ENCODE peak calls at places on chromosome 4, in ten cellular contexts. P, Q, F, W, L, J, R, B, V and Y are unnamed samples. For H3K36me3, the result is how much of the 10 kb centered on the place peaks cover.

GRCh38 chr4:37662861-37663390 is 23.2 kb downstream of the RELL1 start:
- DNase-seq in P (no peak), Q (no peak), F (peak), W (peak), L (peak), J (no peak), R (no peak), B (no peak), V (peak), Y (no peak)

GRCh38 chr4:98509641-98510170 is 148.7 kb downstream of the TSPAN5 start:
- DNase-seq in P (no peak), Q (no peak), F (no peak), W (no peak), L (no peak), J (no peak), R (no peak), B (no peak), V (no peak), Y (no peak)

GRCh38 chr4:3403104-3403906 is 38.5 kb upstream of the HGFAC start:
- DNase-seq in P (no peak), Q (no peak), F (no peak), W (no peak), L (no peak), J (no peak), R (no peak), B (no peak), V (no peak), Y (no peak)

GRCh38 chr4:87209696-87210095 is 10.7 kb downstream of the KLHL8 start:
- DNase-seq in P (no peak), Q (peak), F (peak), W (peak), L (no peak), J (no peak), R (peak), B (peak), V (no peak), Y (no peak)

GRCh38 chr4:138671606-138672084 is 343.9 kb upstream of the NOCT start:
- DNase-seq in P (no peak), Q (no peak), F (no peak), W (no peak), L (no peak), J (no peak), R (no peak), B (no peak), V (no peak), Y (no peak)

GRCh38 chr4:139865537-139865936 is 199.9 kb downstream of the MGST2 start:
- DNase-seq in P (no peak), Q (no peak), F (no peak), W (no peak), L (no peak), J (no peak), R (no peak), B (no peak), V (no peak), Y (no peak)

GRCh38 chr4:1175635-1176229 is 3.3 kb upstream of the SPON2 start:
- DNase-seq in P (no peak), Q (no peak), F (no peak), W (no peak), L (no peak), J (no peak), R (no peak), B (no peak), V (no peak), Y (no peak)

GRCh38 chr4:186551849-186552248 is 3.5 kb downstream of the MTNR1A start:
- DNase-seq in P (no peak), Q (no peak), F (no peak), W (no peak), L (no peak), J (no peak), R (no peak), B (no peak), V (no peak), Y (no peak)

GRCh38 chr4:180060159-180060889 is 2182.9 kb upstream of the TENM3 start:
- DNase-seq in P (peak), Q (no peak), F (no peak), W (no peak), L (peak), J (no peak), R (no peak), B (no peak), V (peak), Y (no peak)

GRCh38 chr4:185396724-185397402 is at the start of gene ANKRD37:
- DNase-seq in P (peak), Q (peak), F (peak), W (peak), L (peak), J (peak), R (peak), B (peak), V (peak), Y (peak)

GRCh38 chr4:74223801-74224200 is 65.9 kb downstream of the MTHFD2L start:
- DNase-seq in P (no peak), Q (no peak), F (no peak), W (no peak), L (peak), J (no peak), R (no peak), B (no peak), V (no peak), Y (no peak)

GRCh38 chr4:84966382-84967291 is at the start of gene WDFY3:
- DNase-seq in P (peak), Q (peak), F (peak), W (peak), L (peak), J (peak), R (peak), B (peak), V (peak), Y (peak)

GRCh38 chr4:119106036-119107000 is 29.3 kb upstream of the MYOZ2 start:
- DNase-seq in P (no peak), Q (no peak), F (no peak), W (no peak), L (no peak), J (peak), R (no peak), B (no peak), V (no peak), Y (no peak)

GRCh38 chr4:153655928-153656327 is 28.2 kb upstream of the TLR2 start:
- DNase-seq in P (no peak), Q (no peak), F (peak), W (no peak), L (no peak), J (no peak), R (no peak), B (peak), V (no peak), Y (no peak)

GRCh38 chr4:134490863-134491262 is 289.3 kb upstream of the PABPC4L start:
- DNase-seq in P (no peak), Q (no peak), F (no peak), W (no peak), L (no peak), J (no peak), R (peak), B (no peak), V (no peak), Y (no peak)

GRCh38 chr4:57037982-57038604 is 59.4 kb downstream of the POLR2B start:
- DNase-seq in P (peak), Q (peak), F (peak), W (peak), L (peak), J (peak), R (peak), B (peak), V (peak), Y (no peak)

GRCh38 chr4:3196670-3197359 is 52.1 kb upstream of the MSANTD1 start:
- DNase-seq in P (no peak), Q (no peak), F (no peak), W (no peak), L (no peak), J (no peak), R (no peak), B (no peak), V (no peak), Y (no peak)

GRCh38 chr4:17665852-17666251 is 51.4 kb downstream of the MED28 start:
- DNase-seq in P (no peak), Q (no peak), F (no peak), W (no peak), L (no peak), J (no peak), R (no peak), B (no peak), V (no peak), Y (no peak)

GRCh38 chr4:158129649-158130048 is 43.2 kb downstream of the GASK1B start:
- DNase-seq in P (no peak), Q (no peak), F (no peak), W (no peak), L (no peak), J (no peak), R (no peak), B (no peak), V (no peak), Y (no peak)

GRCh38 chr4:94525993-94526740 is 74.4 kb downstream of the PDLIM5 start:
- DNase-seq in P (no peak), Q (no peak), F (no peak), W (no peak), L (peak), J (no peak), R (no peak), B (no peak), V (no peak), Y (no peak)

GRCh38 chr4:111174331-111174730 is 551.5 kb upstream of the PITX2 start:
- DNase-seq in P (no peak), Q (no peak), F (no peak), W (no peak), L (no peak), J (no peak), R (no peak), B (no peak), V (no peak), Y (no peak)

DNA sequence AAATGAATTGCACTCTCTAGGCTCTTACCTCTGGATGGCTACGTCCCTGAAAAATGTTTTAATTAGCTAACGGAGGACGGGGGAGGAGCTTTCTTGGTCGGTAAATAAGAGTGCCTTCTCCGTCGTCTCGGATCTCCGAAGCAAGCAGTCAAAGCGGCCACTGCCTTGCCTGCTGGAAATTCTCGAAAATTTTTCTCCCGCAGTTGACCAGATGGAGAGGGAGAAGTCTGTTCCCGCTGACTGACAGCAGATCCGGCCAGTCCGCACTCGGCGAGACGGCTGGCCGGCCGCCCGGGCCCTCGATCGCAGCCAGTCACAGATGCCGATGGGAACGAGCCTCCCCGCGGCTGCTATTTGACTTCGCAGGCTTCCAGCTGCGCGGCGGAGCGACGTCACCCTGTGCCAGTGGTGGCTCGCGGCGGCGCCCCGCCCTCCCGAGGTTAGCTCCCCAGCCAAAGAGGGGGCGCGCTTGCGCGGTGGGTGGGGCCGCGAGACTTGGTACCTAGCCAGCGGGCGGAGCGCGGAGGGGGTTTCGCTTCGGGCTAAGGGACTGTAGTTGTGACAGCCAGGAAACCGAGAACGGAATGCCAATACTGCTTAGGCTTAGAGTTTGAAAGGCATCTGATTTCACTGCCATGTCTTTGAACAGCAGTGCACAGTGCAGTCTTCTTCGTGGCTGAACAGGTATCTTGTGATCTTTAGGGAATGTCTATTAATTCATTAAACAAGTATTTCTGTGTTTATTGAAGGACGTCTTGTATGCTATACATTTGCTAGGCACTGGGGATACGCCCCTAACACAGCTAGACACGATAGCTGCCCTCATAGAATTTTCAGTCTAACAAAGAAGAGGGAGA is at the start of gene PPM1K:
- DNase-seq in P (peak), Q (peak), F (peak), W (peak), L (peak), J (peak), R (peak), B (peak), V (peak), Y (peak)
- TF ChIP-seq CTCF in P (no peak), Q (no peak), F (peak), W (peak), L (peak), J (no peak), R (peak), B (no peak), V (peak), Y (no peak)

GRCh38 chr4:172844556-172844955 is 324.1 kb upstream of the GALNT7 start:
- DNase-seq in P (no peak), Q (no peak), F (no peak), W (no peak), L (no peak), J (no peak), R (no peak), B (no peak), V (no peak), Y (no peak)
- H3K36me3 ChIP-seq in P (under half), Q (under half), F (under half), W (under half), L (under half), J (under half), R (under half), B (under half), V (under half), Y (under half)

DNA sequence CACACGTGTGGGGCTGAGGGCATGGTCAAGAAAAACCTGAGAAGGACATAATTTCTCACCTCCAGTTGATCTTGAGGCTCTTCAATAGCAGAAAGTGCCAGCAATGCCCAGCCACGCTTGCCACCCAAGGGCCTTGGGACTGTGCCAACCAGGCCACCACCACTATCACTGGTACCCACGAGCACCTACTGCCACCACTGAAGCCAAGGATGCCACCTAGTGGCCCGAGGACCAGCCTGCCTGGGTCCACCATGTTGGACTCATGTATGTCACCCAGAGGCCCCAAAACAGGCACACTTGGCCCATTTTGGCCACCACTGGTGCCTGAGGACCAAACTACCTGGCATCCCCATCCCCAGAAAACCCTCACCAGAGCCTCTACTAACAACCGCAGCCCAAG is 191.8 kb downstream of the ADAM29 start:
- DNase-seq in P (no peak), Q (no peak), F (no peak), W (no peak), L (no peak), J (no peak), R (no peak), B (no peak), V (peak), Y (no peak)
- TF ChIP-seq CTCF in P (no peak), Q (no peak), F (no peak), W (no peak), L (no peak), J (no peak), R (no peak), B (no peak), V (peak), Y (no peak)

GRCh38 chr4:10092481-10093272 is 23.9 kb downstream of the WDR1 start:
- DNase-seq in P (no peak), Q (no peak), F (no peak), W (peak), L (no peak), J (no peak), R (peak), B (no peak), V (no peak), Y (peak)
- H3K36me3 ChIP-seq in P (under half), Q (under half), F (half or more), W (half or more), L (half or more), J (under half), R (under half), B (half or more), V (under half), Y (half or more)

DNA sequence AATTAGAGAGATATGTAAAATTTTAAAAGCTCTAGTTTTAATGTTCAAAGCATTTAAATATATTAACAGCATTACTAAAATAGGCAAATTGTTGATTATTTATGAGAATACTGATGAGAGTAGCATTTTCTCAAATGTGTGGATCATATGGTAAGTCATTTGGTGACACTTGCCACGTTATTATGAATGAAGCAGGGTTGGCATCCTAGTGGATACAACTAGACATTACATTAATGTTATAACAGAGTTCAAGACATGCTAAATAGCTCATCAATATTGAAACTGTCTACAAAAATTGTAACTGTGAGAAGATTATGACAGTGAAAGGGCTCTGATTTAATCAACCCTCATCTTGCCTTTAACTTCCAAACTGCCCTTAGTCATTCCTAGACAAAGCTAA is 171.1 kb downstream of the PDGFC start:
- DNase-seq in P (no peak), Q (no peak), F (no peak), W (no peak), L (no peak), J (no peak), R (no peak), B (no peak), V (no peak), Y (no peak)
- TF ChIP-seq CTCF in P (no peak), Q (no peak), F (no peak), W (no peak), L (no peak), J (no peak), R (no peak), B (no peak), V (no peak), Y (no peak)